ENCODE peak calls at places on chromosomes 2 and 18, in six cellular contexts. One of them, this sample, is unnamed.

GRCh38 chr2:50004667-50005066 is 850.4 kb upstream of the FSHR start:
- DNase-seq in H1: no peak
- DNase-seq in mesendoderm: peak; percentile 74
- DNase-seq in H9: no peak
- DNase-seq in IMR-90: no peak
- DNase-seq in mesenchymal stem cell: no peak
- DNase-seq in this sample: no peak

GRCh38 chr2:190964170-190964795 is 49.7 kb downstream of the STAT1 start:
- DNase-seq in mesendoderm: no peak
- DNase-seq in IMR-90: no peak
- DNase-seq in H1: no peak
- DNase-seq in mesenchymal stem cell: no peak
- DNase-seq in H9: no peak
- DNase-seq in this sample: no peak

GRCh38 chr2:9112079-9112721 is 94.4 kb upstream of the ASAP2 start:
- DNase-seq in mesenchymal stem cell: peak; percentile 89
- DNase-seq in H1: no peak
- DNase-seq in H9: no peak
- DNase-seq in IMR-90: peak; percentile 96
- DNase-seq in mesendoderm: no peak
- DNase-seq in this sample: no peak

GRCh38 chr2:235087812-235088607 is 136.2 kb downstream of the SH3BP4 start:
- DNase-seq in H9: no peak
- DNase-seq in IMR-90: no peak
- DNase-seq in mesenchymal stem cell: no peak
- DNase-seq in H1: no peak
- DNase-seq in mesendoderm: no peak
- DNase-seq in this sample: peak; percentile 27

GRCh38 chr2:1824202-1824905 is 80.0 kb upstream of the PXDN start:
- DNase-seq in IMR-90: no peak
- DNase-seq in mesendoderm: no peak
- DNase-seq in H9: no peak
- DNase-seq in H1: no peak
- DNase-seq in mesenchymal stem cell: no peak
- DNase-seq in this sample: no peak

GRCh38 chr18:323253-323622 is 55.4 kb upstream of the THOC1 start:
- DNase-seq in IMR-90: peak; percentile 38
- DNase-seq in H1: no peak
- DNase-seq in mesenchymal stem cell: peak; percentile 77
- DNase-seq in mesendoderm: no peak
- DNase-seq in H9: no peak
- DNase-seq in this sample: no peak

GRCh38 chr18:9824862-9825479 is 60.8 kb upstream of the TXNDC2 start:
- DNase-seq in mesenchymal stem cell: no peak
- DNase-seq in IMR-90: no peak
- DNase-seq in H9: no peak
- DNase-seq in H1: no peak
- DNase-seq in mesendoderm: no peak
- DNase-seq in this sample: no peak

GRCh38 chr2:158464426-158465281 is 7.9 kb downstream of the PKP4 start:
- DNase-seq in mesendoderm: no peak
- DNase-seq in IMR-90: peak; percentile 16
- DNase-seq in H1: no peak
- DNase-seq in H9: no peak
- DNase-seq in mesenchymal stem cell: peak; percentile 17
- DNase-seq in this sample: no peak

GRCh38 chr2:170582747-170583463 is 132.2 kb upstream of the SP5 start:
- DNase-seq in H1: no peak
- DNase-seq in mesenchymal stem cell: no peak
- DNase-seq in H9: peak; percentile 43
- DNase-seq in mesendoderm: peak; percentile 21
- DNase-seq in IMR-90: no peak
- DNase-seq in this sample: peak; percentile 37

GRCh38 chr2:219726916-219727315 is 99.5 kb downstream of the SLC4A3 start:
- DNase-seq in mesenchymal stem cell: no peak
- DNase-seq in mesendoderm: peak; percentile 74
- DNase-seq in H1: no peak
- DNase-seq in H9: peak; percentile 44
- DNase-seq in IMR-90: no peak
- DNase-seq in this sample: no peak

GRCh38 chr2:128817171-128817570 is 498.5 kb upstream of the HS6ST1 start:
- DNase-seq in mesenchymal stem cell: no peak
- DNase-seq in mesendoderm: peak; percentile 49
- DNase-seq in H9: peak; percentile 26
- DNase-seq in IMR-90: no peak
- DNase-seq in H1: no peak
- DNase-seq in this sample: no peak

GRCh38 chr18:26700201-26700600 is 151.8 kb upstream of the KCTD1 start:
- DNase-seq in H1: no peak
- DNase-seq in mesendoderm: peak; percentile 33
- DNase-seq in H9: no peak
- DNase-seq in IMR-90: no peak
- DNase-seq in mesenchymal stem cell: no peak
- DNase-seq in this sample: no peak

GRCh38 chr2:28989973-28990372 is 8.9 kb downstream of the TOGARAM2 start:
- DNase-seq in H1: no peak
- DNase-seq in IMR-90: no peak
- DNase-seq in mesenchymal stem cell: no peak
- DNase-seq in H9: no peak
- DNase-seq in mesendoderm: no peak
- DNase-seq in this sample: no peak

GRCh38 chr2:152395132-152396024 is 60.4 kb downstream of the FMNL2 start:
- DNase-seq in mesenchymal stem cell: peak; percentile 39
- DNase-seq in H9: no peak
- DNase-seq in mesendoderm: no peak
- DNase-seq in H1: no peak
- DNase-seq in IMR-90: peak; percentile 34
- DNase-seq in this sample: no peak

GRCh38 chr2:187552381-187552780 is 1.9 kb downstream of the TFPI start:
- DNase-seq in IMR-90: no peak
- DNase-seq in H9: no peak
- DNase-seq in mesenchymal stem cell: no peak
- DNase-seq in mesendoderm: no peak
- DNase-seq in H1: no peak
- DNase-seq in this sample: no peak

GRCh38 chr2:164112105-164112504 is 376.3 kb upstream of the FIGN start:
- DNase-seq in mesendoderm: no peak
- DNase-seq in H1: no peak
- DNase-seq in mesenchymal stem cell: no peak
- DNase-seq in IMR-90: no peak
- DNase-seq in H9: no peak
- DNase-seq in this sample: no peak

GRCh38 chr2:10752236-10752635 is 30.8 kb downstream of the ATP6V1C2 start:
- DNase-seq in mesendoderm: no peak
- DNase-seq in IMR-90: no peak
- DNase-seq in H1: no peak
- DNase-seq in mesenchymal stem cell: no peak
- DNase-seq in H9: no peak
- DNase-seq in this sample: no peak

GRCh38 chr2:29226808-29227207 is 111.6 kb downstream of the CLIP4 start:
- DNase-seq in H9: no peak
- DNase-seq in H1: no peak
- DNase-seq in IMR-90: no peak
- DNase-seq in mesendoderm: no peak
- DNase-seq in mesenchymal stem cell: no peak
- DNase-seq in this sample: no peak

GRCh38 chr2:100935372-100935752 is 66.7 kb upstream of the RPL31 start:
- DNase-seq in H1: no peak
- DNase-seq in IMR-90: peak; percentile 87
- DNase-seq in mesendoderm: peak; percentile 16
- DNase-seq in mesenchymal stem cell: peak; percentile 69
- DNase-seq in H9: no peak
- DNase-seq in this sample: no peak

GRCh38 chr2:96867756-96868554 is 1.9 kb downstream of the SEMA4C start:
- DNase-seq in mesendoderm: peak; percentile 26
- DNase-seq in H9: no peak
- DNase-seq in H1: no peak
- DNase-seq in mesenchymal stem cell: peak; percentile 40
- DNase-seq in IMR-90: no peak
- DNase-seq in this sample: no peak

GRCh38 chr2:96866986-96867755 is 2.7 kb downstream of the SEMA4C start:
- DNase-seq in mesenchymal stem cell: no peak
- DNase-seq in H1: no peak
- DNase-seq in H9: no peak
- DNase-seq in IMR-90: no peak
- DNase-seq in mesendoderm: no peak
- DNase-seq in this sample: no peak

GRCh38 chr2:96869824-96870630 is at the start of gene SEMA4C:
- DNase-seq in mesenchymal stem cell: peak; percentile 48
- DNase-seq in H1: peak; percentile 74
- DNase-seq in mesendoderm: peak; percentile 57
- DNase-seq in IMR-90: no peak
- DNase-seq in H9: no peak
- DNase-seq in this sample: no peak

GRCh38 chr2:96869281-96869823 is 528 bp downstream of the SEMA4C start:
- DNase-seq in mesendoderm: peak; percentile 77
- DNase-seq in H1: peak; percentile 71
- DNase-seq in IMR-90: peak; percentile 74
- DNase-seq in mesenchymal stem cell: peak; percentile 83
- DNase-seq in H9: no peak
- DNase-seq in this sample: no peak

DNA sequence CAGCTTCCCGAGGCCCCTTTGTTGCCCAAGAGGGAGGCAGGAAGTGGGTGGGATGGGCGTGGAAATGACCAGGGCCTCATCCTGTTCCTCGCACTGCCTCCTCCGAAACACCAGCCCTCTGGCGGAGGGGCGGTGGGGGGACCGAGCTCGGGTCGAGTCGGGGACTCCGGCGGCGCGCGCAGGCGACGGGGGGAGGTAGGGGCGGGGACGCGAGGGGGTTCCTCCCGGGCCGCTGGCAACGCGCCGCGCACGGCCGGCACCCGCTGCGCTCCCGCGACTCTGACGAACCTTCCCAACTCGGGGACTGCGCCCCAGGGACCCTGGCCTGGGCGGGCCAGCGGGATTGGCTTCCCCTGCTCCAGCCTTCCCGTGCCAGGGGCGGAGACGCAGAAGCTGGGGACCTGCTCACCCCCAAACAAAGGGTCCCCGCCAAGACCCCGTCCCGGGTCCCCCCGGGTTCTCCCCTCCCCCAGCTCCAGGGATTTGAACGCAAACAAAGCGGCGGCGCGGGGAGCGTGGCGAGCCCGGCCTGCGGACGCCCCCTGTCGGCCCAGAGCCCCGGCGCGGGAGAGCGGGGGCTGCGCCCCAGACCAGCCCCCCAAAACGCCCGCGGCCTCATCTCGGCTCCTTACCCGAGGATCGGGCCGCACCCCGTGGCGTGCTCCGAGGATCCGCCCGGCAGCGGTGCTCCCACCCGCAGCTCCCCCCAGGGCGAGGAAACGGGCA is 1.2 kb downstream of the SEMA4C start:
- DNase-seq in H1: peak; percentile 86
- DNase-seq in H9: peak; percentile 83
- DNase-seq in IMR-90: peak; percentile 91
- DNase-seq in mesendoderm: peak; percentile 93
- DNase-seq in mesenchymal stem cell: peak; percentile 95
- DNase-seq in this sample: peak; percentile 80
- H2AK5ac ChIP-seq in H1: no peak overlapping the region
- H2AK5ac ChIP-seq in H9: no peak overlapping the region
- H2AK5ac ChIP-seq in IMR-90: peak overlapping the region; percentile 94
- H2AK5ac ChIP-seq in mesendoderm: no peak overlapping the region
- H2AK5ac ChIP-seq in mesenchymal stem cell: no peak overlapping the region
- H2AK5ac ChIP-seq in this sample: peak overlapping the region; percentile 3

GRCh38 chr2:171667041-171667440 is 20.2 kb upstream of the DYNC1I2 start:
- DNase-seq in mesendoderm: no peak
- DNase-seq in mesenchymal stem cell: no peak
- DNase-seq in IMR-90: no peak
- DNase-seq in H9: no peak
- DNase-seq in H1: no peak
- DNase-seq in this sample: no peak

GRCh38 chr2:171669121-171669520 is 18.1 kb upstream of the DYNC1I2 start:
- DNase-seq in IMR-90: no peak
- DNase-seq in H1: no peak
- DNase-seq in mesenchymal stem cell: no peak
- DNase-seq in H9: no peak
- DNase-seq in mesendoderm: no peak
- DNase-seq in this sample: no peak

GRCh38 chr2:171670655-171671054 is 16.6 kb upstream of the DYNC1I2 start:
- DNase-seq in H1: no peak
- DNase-seq in IMR-90: peak; percentile 21
- DNase-seq in mesendoderm: no peak
- DNase-seq in H9: no peak
- DNase-seq in mesenchymal stem cell: no peak
- DNase-seq in this sample: no peak

GRCh38 chr2:171671867-171672266 is 15.4 kb upstream of the DYNC1I2 start:
- DNase-seq in mesendoderm: no peak
- DNase-seq in H1: no peak
- DNase-seq in IMR-90: no peak
- DNase-seq in mesenchymal stem cell: no peak
- DNase-seq in H9: no peak
- DNase-seq in this sample: no peak

DNA sequence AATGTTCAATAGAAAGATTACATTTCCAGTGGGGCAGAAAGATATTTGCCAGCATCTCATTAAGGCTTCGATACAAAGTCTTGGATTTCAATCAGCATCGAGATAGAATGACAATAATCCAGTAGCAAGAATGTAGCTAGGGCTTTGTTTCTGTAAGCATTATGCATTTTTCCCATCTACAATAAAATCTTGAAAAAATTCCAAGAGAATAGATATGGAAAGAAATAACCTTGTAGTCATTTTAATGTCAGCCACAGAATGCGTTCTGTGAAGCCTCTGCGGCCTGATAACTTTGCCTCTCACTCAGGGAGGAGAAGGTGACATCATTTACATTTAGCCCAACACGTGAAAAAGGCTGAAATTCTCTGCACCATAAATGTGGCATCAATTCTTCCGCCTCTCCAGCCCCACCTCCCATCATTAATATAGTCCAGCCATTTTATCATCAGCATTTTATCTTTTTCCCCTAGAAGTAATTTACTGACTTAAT is 19.1 kb upstream of the DYNC1I2 start:
- DNase-seq in H9: no peak
- DNase-seq in mesenchymal stem cell: no peak
- DNase-seq in mesendoderm: no peak
- DNase-seq in IMR-90: no peak
- DNase-seq in H1: no peak
- DNase-seq in this sample: no peak
- H2BK15ac ChIP-seq in H9: no peak overlapping the region
- H2BK15ac ChIP-seq in mesenchymal stem cell: no peak overlapping the region
- H2BK15ac ChIP-seq in mesendoderm: no peak overlapping the region
- H2BK15ac ChIP-seq in IMR-90: no peak overlapping the region
- H2BK15ac ChIP-seq in H1: no peak overlapping the region
- H2BK15ac ChIP-seq in this sample: no peak overlapping the region

GRCh38 chr2:216690451-216691209 is 4.7 kb downstream of the IGFBP5 start:
- DNase-seq in IMR-90: peak; percentile 66
- DNase-seq in H1: no peak
- DNase-seq in mesenchymal stem cell: peak; percentile 77
- DNase-seq in H9: no peak
- DNase-seq in mesendoderm: no peak
- DNase-seq in this sample: no peak
- H3K9ac ChIP-seq in IMR-90: peak overlapping the region; percentile 90
- H3K9ac ChIP-seq in H1: no peak overlapping the region
- H3K9ac ChIP-seq in mesenchymal stem cell: peak overlapping the region; percentile 95
- H3K9ac ChIP-seq in H9: no peak overlapping the region
- H3K9ac ChIP-seq in mesendoderm: no peak overlapping the region
- H3K9ac ChIP-seq in this sample: no peak overlapping the region

DNA sequence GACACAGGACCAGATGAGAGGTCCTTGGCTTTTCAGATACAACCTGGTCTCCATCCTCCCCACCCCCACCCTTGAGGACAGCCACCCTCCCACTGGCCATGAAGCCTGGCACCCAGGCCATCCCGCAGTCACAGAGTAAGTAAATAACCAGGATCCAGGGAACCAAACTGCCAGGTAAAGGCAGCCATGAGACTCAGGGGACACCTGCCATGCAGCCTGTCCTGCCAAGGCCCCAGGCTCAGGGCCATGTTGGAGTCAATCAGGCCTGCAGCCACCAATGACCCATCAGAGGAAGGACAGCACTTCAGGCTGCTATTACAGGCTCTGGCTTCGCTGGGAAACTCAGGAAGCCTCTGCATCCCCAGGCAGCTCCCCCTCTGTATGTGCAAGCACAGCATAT is 15.6 kb downstream of the SPATA3 start:
- DNase-seq in IMR-90: no peak
- DNase-seq in mesenchymal stem cell: no peak
- DNase-seq in H9: no peak
- DNase-seq in H1: no peak
- DNase-seq in mesendoderm: no peak
- DNase-seq in this sample: no peak
- H2AK5ac ChIP-seq in IMR-90: no peak overlapping the region
- H2AK5ac ChIP-seq in mesenchymal stem cell: no peak overlapping the region
- H2AK5ac ChIP-seq in H9: no peak overlapping the region
- H2AK5ac ChIP-seq in H1: no peak overlapping the region
- H2AK5ac ChIP-seq in mesendoderm: no peak overlapping the region
- H2AK5ac ChIP-seq in this sample: peak overlapping the region; percentile 16